ENCODE peak calls at places on chromosomes 11 and 22, in eight cellular contexts. C is adrenal gland; K is body of pancreas; R is uterus; P is IMR-90; X is CD8-positive, alpha-beta T cell; B is GM12878; D is heart left ventricle. S is an unnamed sample.

GRCh38 chr22:28759861-28760560 is 12.5 kb upstream of the CCDC117 start:
- DNase-seq in C (no peak), K (no peak), R (no peak), P (peak), X (no peak), B (peak), D (no peak), S (no peak)

GRCh38 chr22:48744283-48744641 is 1083.4 kb downstream of the BRD1 start:
- DNase-seq in C (peak), K (no peak), R (no peak), P (no peak), X (peak), B (no peak), D (no peak), S (peak)

GRCh38 chr11:132088551-132088950 is 718.1 kb downstream of the NTM start:
- DNase-seq in C (no peak), K (no peak), R (no peak), P (no peak), X (no peak), B (no peak), D (no peak), S (no peak)

GRCh38 chr11:66151273-66151672 is 81.2 kb downstream of the PACS1 start:
- DNase-seq in C (no peak), K (no peak), R (no peak), P (no peak), X (no peak), B (no peak), D (no peak), S (no peak)

GRCh38 chr11:27153136-27153535 is 112.5 kb downstream of the BBOX1 start:
- DNase-seq in C (no peak), K (no peak), R (no peak), P (no peak), X (no peak), B (no peak), D (no peak), S (no peak)

GRCh38 chr11:40328890-40329617 is 1130.4 kb downstream of the LRRC4C start:
- DNase-seq in C (peak), K (peak), R (no peak), P (peak), X (no peak), B (no peak), D (peak), S (no peak)

GRCh38 chr11:74566386-74566960 is 25.9 kb upstream of the POLD3 start:
- DNase-seq in C (no peak), K (peak), R (no peak), P (no peak), X (no peak), B (no peak), D (no peak), S (no peak)

GRCh38 chr11:5204787-5205186 is 4.3 kb upstream of the OR51V1 start:
- DNase-seq in C (no peak), K (no peak), R (no peak), P (peak), X (no peak), B (no peak), D (no peak), S (no peak)

GRCh38 chr11:78654071-78654470 is 79.4 kb upstream of the NARS2 start:
- DNase-seq in C (no peak), K (no peak), R (no peak), P (no peak), X (no peak), B (no peak), D (no peak), S (no peak)

GRCh38 chr11:12449961-12450715 is 72.8 kb downstream of the PARVA start:
- DNase-seq in C (no peak), K (no peak), R (no peak), P (peak), X (no peak), B (no peak), D (no peak), S (no peak)

DNA sequence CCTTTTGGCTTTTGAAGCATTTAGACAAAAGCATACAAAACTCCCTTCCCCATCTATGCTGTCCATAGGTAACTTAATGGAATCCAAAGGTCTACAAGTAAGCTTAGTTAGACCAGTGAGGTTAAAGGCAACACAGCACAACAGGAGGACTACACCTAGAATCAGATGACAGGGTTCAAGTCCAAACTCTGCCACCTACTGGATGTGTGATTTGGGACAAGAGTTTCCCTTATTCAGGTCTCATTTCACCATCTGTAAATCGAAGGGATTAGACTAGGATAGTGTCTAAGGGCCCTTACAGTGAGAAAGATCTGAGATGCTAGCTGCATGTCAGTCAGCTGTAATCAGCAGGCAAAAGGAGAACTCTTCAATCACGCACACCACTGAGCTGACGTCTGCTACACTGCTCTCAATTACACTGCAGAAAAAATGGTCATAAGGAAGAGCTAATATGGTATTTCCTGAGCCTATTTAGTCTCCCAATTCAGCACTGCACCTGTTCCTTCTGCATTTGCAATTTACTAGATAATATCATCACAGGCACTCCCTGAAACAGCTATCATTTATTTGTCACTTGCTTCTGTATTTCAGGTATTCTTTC is 82.2 kb downstream of the SERGEF start:
- DNase-seq in C (no peak), K (no peak), R (no peak), P (no peak), X (no peak), B (no peak), D (no peak), S (no peak)
- TF ChIP-seq CTCF in C (no peak), K (no peak), R (no peak), P (no peak), X (no peak), B (no peak), D (no peak), S (no peak)

DNA sequence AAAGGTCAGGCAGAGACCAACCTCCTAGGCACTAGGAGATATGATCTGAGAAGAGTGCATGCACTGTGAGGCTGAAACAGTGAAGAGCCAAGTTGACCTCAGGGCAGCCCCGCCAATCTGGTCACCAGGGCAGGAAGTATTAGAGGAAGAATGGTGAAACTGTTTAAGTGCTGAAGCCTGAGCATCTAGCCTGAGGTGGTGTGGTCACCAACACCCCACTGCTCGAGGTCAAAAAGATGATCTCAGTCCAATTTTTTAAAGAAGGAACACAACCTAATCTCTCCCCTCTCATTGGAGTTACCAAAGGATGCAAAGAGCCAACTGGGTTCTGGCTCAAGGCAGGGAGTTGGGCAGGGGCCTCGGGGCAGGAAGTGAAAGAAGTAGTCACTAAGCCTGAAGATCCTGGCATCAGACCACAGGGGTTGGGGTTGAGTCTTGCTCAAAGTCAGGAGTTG is 4.0 kb downstream of the APBB1 start:
- DNase-seq in C (no peak), K (no peak), R (no peak), P (no peak), X (no peak), B (no peak), D (no peak), S (no peak)
- H3K27ac ChIP-seq in C (no peak), K (no peak), R (no peak), P (no peak), X (no peak), B (no peak), D (no peak), S (no peak)

DNA sequence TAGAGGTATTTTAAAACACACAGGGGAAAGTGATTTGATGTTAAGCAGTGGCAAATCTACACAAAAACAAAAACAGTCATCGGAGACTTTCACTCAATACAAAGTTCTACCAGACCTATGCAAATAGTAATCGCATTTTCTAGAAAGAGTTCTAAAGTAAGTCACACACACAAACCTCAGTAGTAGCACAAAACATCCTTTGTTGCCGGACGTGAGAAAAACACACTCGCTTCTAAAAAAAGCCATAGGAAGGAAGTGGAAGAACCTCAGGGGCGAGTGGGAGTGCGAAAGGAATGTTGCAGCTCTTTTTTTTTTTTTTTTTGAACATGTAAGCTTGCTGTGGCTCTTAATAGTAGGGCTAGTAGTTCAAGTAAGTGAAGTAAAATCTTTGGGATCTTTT is 88.9 kb downstream of the MAML2 start:
- DNase-seq in C (no peak), K (peak), R (no peak), P (peak), X (no peak), B (peak), D (peak), S (peak)
- H3K4me3 ChIP-seq in C (no peak), K (no peak), R (no peak), P (peak), X (peak), B (peak), D (no peak), S (no peak)

GRCh38 chr11:113690619-113691569 is 15.2 kb downstream of the TMPRSS5 start:
- DNase-seq in C (peak), K (peak), R (no peak), P (peak), X (no peak), B (no peak), D (no peak), S (peak)
- TF ChIP-seq CTCF in C (peak), K (no peak), R (no peak), P (no peak), X (no peak), B (peak), D (no peak), S (peak)

DNA sequence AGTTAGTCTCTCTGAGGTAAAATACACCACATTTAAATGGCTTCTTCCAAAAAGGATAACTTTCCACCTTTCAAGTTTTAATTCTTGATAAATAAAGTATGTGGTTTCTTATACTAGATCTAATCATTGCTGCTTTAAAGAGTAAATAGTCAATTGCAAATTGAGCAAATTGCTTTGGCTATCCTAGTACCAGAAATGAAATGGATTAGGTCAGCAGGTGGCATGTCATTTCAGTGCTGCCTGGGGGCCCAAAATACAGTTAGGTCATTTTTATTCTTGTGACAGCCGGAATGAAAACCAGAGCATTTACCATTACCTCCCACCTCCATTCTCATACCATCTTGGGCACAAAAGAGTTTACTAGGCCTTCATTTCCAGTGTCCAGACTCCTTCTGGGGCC is 70.2 kb downstream of the PHF21A start:
- DNase-seq in C (no peak), K (no peak), R (no peak), P (no peak), X (no peak), B (no peak), D (no peak), S (no peak)
- H3K27ac ChIP-seq in C (no peak), K (no peak), R (no peak), P (no peak), X (no peak), B (no peak), D (no peak), S (no peak)

GRCh38 chr11:110564676-110565343 is 135.1 kb downstream of the FDX1 start:
- DNase-seq in C (no peak), K (no peak), R (no peak), P (no peak), X (no peak), B (no peak), D (no peak), S (no peak)
- H3K4me3 ChIP-seq in C (no peak), K (no peak), R (no peak), P (no peak), X (no peak), B (no peak), D (no peak), S (no peak)

GRCh38 chr11:2186669-2187266 is 15.2 kb upstream of the TH start:
- DNase-seq in C (no peak), K (peak), R (no peak), P (no peak), X (peak), B (no peak), D (no peak), S (peak)
- TF ChIP-seq CTCF in C (peak), K (peak), R (peak), P (peak), X (peak), B (no peak), D (peak), S (peak)